ENCODE peak calls at places on chromosomes 12 and 14, in five cellular contexts. S is fibroblast of mammary gland; R is GM06990; G is RWPE1; D is CD4-positive, alpha-beta T cell. T is an unnamed sample.

GRCh38 chr14:63492391-63492790 is 50.8 kb downstream of the PPP2R5E start:
- DNase-seq in G (peak), D (no peak), S (peak), R (no peak), T (no peak)

GRCh38 chr14:76113691-76114090 is 38.0 kb upstream of the GPATCH2L start:
- DNase-seq in R (no peak), D (no peak), S (no peak), G (no peak), T (no peak)

GRCh38 chr14:50311337-50311973 is 574 bp downstream of the L2HGDH start:
- DNase-seq in R (peak), G (peak), S (no peak), D (no peak), T (no peak)

GRCh38 chr14:68552597-68552996 is 240.3 kb downstream of the ZFP36L1 start:
- DNase-seq in R (no peak), D (no peak), S (peak), G (no peak), T (no peak)

GRCh38 chr12:111362687-111363475 is 6.0 kb downstream of the PHETA1 start:
- DNase-seq in S (no peak), R (no peak), D (no peak), G (no peak), T (no peak)

GRCh38 chr12:96167492-96167891 is 26.7 kb upstream of the ELK3 start:
- DNase-seq in G (no peak), R (no peak), D (no peak), S (no peak), T (no peak)

GRCh38 chr14:64611358-64612020 is 61.7 kb downstream of the PPP1R36 start:
- DNase-seq in D (no peak), R (no peak), G (no peak), S (peak), T (no peak)

GRCh38 chr14:68181395-68182326 is 362.1 kb downstream of the RAD51B start:
- DNase-seq in D (no peak), R (no peak), G (peak), S (peak), T (peak)

GRCh38 chr14:46259536-46259935 is 392.0 kb downstream of the RPL10L start:
- DNase-seq in D (no peak), R (no peak), G (no peak), S (no peak), T (no peak)

GRCh38 chr12:26830783-26831601 is 2.0 kb downstream of the ITPR2 start:
- DNase-seq in G (no peak), D (no peak), R (no peak), S (no peak), T (no peak)

GRCh38 chr14:45177081-45177480 is 41.4 kb downstream of the FANCM start:
- DNase-seq in S (peak), G (peak), D (no peak), R (no peak), T (no peak)

GRCh38 chr14:92317511-92317910 is 5.5 kb upstream of the SLC24A4 start:
- DNase-seq in S (peak), D (no peak), R (no peak), G (no peak), T (no peak)

GRCh38 chr14:64760146-64760755 is 56.0 kb downstream of the PLEKHG3 start:
- DNase-seq in S (peak), D (peak), R (no peak), G (peak), T (peak)

GRCh38 chr14:55706893-55707292 is 126.9 kb downstream of the KTN1 start:
- DNase-seq in S (peak), D (no peak), R (no peak), G (no peak), T (no peak)

GRCh38 chr14:68137704-68138619 is 318.4 kb downstream of the RAD51B start:
- DNase-seq in S (peak), R (no peak), G (peak), D (no peak), T (no peak)

GRCh38 chr12:39628836-39629235 is 9.2 kb upstream of the ABCD2 start:
- DNase-seq in S (no peak), D (no peak), G (no peak), R (no peak), T (no peak)

GRCh38 chr12:85310456-85311076 is 30.5 kb downstream of the ALX1 start:
- DNase-seq in G (no peak), D (no peak), S (peak), R (no peak), T (no peak)

GRCh38 chr12:132194056-132194455 is 49.8 kb downstream of the NOC4L start:
- DNase-seq in G (no peak), R (no peak), S (peak), D (no peak), T (no peak)
- TF ChIP-seq CTCF in G (peak), R (no peak), S (peak), D (no peak), T (peak)

GRCh38 chr12:94146166-94146565 is 2.2 kb upstream of the PLXNC1 start:
- DNase-seq in D (no peak), S (no peak), R (no peak), G (no peak), T (no peak)

GRCh38 chr12:94147991-94148840 is at the start of gene PLXNC1:
- DNase-seq in S (peak), G (peak), R (peak), D (peak), T (peak)

GRCh38 chr12:94147377-94147990 is 893 bp upstream of the PLXNC1 start:
- DNase-seq in D (no peak), S (no peak), R (no peak), G (no peak), T (no peak)

GRCh38 chr12:94143444-94143843 is 4.9 kb upstream of the PLXNC1 start:
- DNase-seq in S (no peak), G (no peak), D (no peak), R (no peak), T (no peak)

DNA sequence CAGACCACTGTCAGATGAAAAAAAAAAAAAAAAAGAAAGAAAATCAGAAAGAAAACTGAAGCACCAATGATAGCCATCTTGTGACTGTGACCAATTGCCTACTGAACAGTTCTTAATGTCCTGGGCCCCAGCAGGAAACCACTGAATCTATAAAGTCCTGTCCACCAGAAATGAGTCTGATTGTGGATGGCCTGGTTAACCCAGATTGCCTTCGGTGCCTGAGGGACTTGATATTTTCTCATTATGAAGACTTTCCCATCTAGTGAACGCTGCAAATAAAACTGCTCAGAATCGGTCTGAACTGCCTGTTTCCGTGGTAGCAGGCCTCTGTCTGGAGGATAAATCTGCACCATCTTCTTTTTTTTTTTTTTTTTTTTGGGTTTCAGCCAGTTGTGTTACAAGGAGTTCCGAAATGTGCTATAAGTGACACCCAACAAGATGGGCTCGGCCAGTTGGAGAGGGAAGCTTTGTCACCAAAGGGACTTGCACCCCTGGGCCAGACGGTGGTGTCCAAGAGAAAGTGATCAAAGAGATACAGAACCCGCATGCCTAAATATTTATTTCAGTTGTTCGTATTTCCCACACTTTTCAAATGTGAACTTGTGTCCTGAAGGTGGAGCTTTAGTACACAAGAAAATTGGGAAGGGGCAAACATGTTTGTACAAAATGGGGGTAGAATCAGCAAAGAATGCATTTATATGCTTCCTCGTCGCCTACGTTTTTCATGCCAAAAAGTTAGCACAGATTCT is 3.0 kb upstream of the PLXNC1 start:
- DNase-seq in G (no peak), D (no peak), S (peak), R (no peak), T (no peak)
- TF ChIP-seq CTCF in G (peak), D (no peak), S (peak), R (peak), T (peak)

DNA sequence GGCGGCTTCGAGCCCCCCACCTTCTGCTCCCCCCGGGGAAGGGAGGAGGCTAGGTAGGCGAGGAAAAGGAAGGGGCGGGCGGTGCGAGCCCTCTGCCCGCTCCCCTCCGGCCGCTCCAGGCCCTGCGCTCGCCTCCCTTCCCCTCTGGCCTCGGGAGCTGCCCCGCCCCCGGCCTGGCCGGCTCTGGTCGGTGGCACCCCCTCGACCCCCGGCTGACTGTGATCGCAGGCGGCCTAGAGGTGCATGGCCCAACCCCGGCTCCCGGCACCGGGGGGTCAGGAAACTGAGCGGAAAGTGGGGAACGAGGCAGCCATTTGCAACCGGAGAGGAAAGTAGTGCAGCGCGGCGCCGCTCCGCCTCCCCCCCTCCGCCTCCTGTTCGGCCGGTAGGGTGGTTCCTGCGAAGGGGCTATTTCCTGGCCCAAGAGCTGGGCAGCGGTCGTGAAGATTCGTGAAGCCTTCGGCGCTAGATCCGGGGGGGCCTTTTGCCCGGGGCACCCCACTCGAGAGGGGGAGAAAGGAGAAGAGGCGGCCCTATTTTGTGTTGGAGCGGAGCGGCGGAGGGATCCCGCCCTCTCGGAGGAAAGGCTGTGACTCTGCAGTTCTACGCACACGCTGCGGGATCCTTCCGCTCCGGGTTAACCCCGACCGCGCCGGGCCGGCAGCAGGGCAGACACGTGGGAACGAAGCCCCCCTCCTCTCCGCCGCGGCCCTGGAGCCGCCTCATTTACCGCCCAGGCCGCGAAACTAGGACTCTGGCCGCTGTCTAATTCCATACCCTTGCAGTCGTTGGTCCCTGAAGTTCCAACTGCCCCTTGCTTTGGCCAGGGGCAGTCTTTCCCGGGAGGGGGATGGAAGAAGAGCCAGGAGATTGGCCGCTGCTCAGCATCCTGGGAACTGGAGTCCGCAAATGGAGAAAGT is at the start of gene KMT2D:
- DNase-seq in D (peak), G (peak), R (peak), S (peak), T (peak)
- TF ChIP-seq CTCF in D (no peak), G (no peak), R (no peak), S (peak), T (no peak)

GRCh38 chr12:57093412-57094193 is 4.7 kb downstream of the NAB2 start:
- DNase-seq in D (peak), R (peak), S (peak), G (peak), T (peak)
- TF ChIP-seq CTCF in D (peak), R (peak), S (peak), G (no peak), T (peak)

DNA sequence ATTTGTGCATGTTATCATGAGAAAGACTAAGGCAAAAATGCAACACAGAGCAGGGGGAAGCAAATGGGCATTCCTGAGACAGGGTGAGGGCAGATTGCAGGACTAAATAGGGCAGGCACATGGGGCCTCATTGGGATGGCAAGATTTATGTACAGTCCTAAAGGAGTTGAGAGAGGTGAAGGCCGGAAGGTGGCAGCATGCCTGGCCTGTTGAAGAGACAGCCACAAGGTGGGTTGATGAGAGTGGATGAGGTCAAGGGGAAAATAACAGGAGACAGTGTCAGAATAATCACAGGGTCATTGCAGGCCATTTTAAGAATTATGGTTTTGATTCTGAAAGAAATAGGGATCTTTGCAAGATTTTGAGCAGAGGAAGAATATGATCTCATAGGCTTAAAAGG is 21.0 kb downstream of the PAH start:
- DNase-seq in R (no peak), S (no peak), D (no peak), G (no peak), T (no peak)
- TF ChIP-seq CTCF in R (no peak), S (no peak), D (no peak), G (no peak), T (no peak)

GRCh38 chr12:87365423-87365822 is 663.8 kb downstream of the C12orf50 start:
- DNase-seq in S (no peak), G (no peak), D (no peak), R (no peak), T (no peak)
- TF ChIP-seq CTCF in S (no peak), G (no peak), D (no peak), R (no peak), T (no peak)

DNA sequence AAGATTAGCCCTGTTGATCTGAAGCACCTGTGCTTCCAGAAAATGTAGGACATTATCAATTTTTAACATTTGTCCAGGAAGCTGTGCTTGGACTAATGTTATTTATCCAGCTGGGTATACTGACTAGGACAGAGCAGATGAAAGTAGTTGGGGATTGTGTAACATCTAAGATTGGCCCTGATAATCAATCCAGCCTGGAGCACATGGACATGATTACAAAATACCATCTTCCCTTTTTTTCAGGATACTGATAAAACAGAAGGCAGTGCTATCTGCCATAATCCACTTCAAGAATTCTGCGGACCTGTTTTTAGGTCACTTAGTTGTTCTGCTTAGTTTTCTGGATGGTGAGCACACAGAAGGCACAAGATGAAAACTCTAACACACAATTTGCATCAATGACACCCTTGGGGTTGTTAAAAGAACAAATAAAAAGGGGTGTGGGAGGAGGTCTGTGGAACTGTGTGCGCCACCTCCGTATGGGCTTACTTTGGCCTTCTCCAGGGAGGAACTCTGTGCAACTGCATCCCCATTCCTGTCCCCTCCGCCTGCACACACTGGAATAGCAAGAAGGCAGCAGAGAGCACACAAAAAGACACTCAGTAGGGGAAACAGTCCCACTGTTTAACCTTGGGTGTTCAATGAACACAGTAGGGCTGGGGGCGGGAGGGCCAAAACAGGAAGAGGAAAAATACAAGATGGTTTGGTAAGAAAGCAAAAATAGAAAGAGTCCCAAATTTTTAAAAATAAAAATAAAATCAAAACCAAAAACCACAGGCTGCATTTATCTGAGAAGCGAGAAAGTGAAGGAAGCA is 31.1 kb upstream of the DUSP6 start:
- DNase-seq in D (no peak), G (no peak), R (no peak), S (peak), T (no peak)
- TF ChIP-seq CTCF in D (no peak), G (no peak), R (no peak), S (no peak), T (no peak)

GRCh38 chr12:122421815-122422737 is at the start of gene CLIP1:
- DNase-seq in G (no peak), S (peak), D (peak), R (peak), T (peak)
- TF ChIP-seq CTCF in G (peak), S (peak), D (peak), R (peak), T (peak)

DNA sequence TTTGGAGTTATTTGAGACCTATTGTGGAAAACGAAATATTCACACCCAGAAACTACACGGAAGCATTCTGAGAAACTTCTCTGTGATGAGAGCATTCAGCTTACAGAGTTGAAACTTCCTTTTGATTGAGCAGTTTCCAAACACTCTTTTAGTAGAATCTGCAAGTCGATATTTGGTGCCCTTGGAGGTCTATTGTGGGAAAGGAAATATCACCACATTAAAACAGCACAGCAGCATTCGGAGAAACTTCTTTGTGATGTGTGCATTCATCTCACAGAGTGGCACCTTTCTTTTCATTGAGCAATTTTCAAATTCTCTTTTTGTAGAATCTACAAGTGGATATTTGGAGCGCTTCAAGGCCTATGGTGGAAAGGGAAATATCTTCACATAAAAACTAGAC is 595.7 kb upstream of the ALG10B start:
- DNase-seq in R (no peak), D (no peak), G (no peak), S (no peak), T (no peak)
- TF ChIP-seq CTCF in R (no peak), D (no peak), G (no peak), S (no peak), T (no peak)